ENCODE peak calls at places on chromosome 11, in six cellular contexts. O is bronchial epithelial cell; N is CD4-positive, alpha-beta memory T cell; P is CD8-positive, alpha-beta T cell; F is choroid plexus epithelial cell; U is PC-9. B is an unnamed sample.

GRCh38 chr11:123546515-123546914 is 107.9 kb downstream of the SCN3B start:
- DNase-seq in P (no peak), F (no peak), U (no peak), O (no peak), N (no peak), B (no peak)

GRCh38 chr11:78795862-78796261 is 221.2 kb upstream of the NARS2 start:
- DNase-seq in U (no peak), N (no peak), P (no peak), O (no peak), F (no peak), B (no peak)

GRCh38 chr11:14251754-14252153 is 107.2 kb downstream of the RRAS2 start:
- DNase-seq in O (no peak), F (no peak), P (no peak), U (no peak), N (no peak), B (no peak)

GRCh38 chr11:123169821-123170220 is 25.2 kb downstream of the CLMP start:
- DNase-seq in O (no peak), P (no peak), U (no peak), F (no peak), N (no peak), B (no peak)

GRCh38 chr11:102836290-102836875 is 7.0 kb downstream of the MMP3 start:
- DNase-seq in U (no peak), N (no peak), P (no peak), O (peak), F (peak), B (peak)

GRCh38 chr11:45905095-45905494 is 2.0 kb downstream of the FREY1 start:
- DNase-seq in N (no peak), O (no peak), U (no peak), P (no peak), F (no peak), B (no peak)

GRCh38 chr11:2105536-2105935 is 33.7 kb downstream of the IGF2 start:
- DNase-seq in P (no peak), U (no peak), O (no peak), N (no peak), F (no peak), B (no peak)

GRCh38 chr11:102184269-102184987 is 74.2 kb downstream of the YAP1 start:
- DNase-seq in N (no peak), U (no peak), O (no peak), F (no peak), P (no peak), B (no peak)

GRCh38 chr11:92759571-92760214 is 209.8 kb upstream of the MTNR1B start:
- DNase-seq in F (no peak), O (no peak), N (no peak), P (no peak), U (no peak), B (no peak)

GRCh38 chr11:130480721-130481140 is 32.3 kb downstream of the ADAMTS15 start:
- DNase-seq in F (no peak), P (no peak), N (no peak), U (no peak), O (peak), B (no peak)

GRCh38 chr11:64385953-64386704 is 27.2 kb downstream of the RPS6KA4 start:
- DNase-seq in N (peak), O (peak), F (peak), P (no peak), U (peak), B (no peak)

GRCh38 chr11:62669420-62670161 is 1.9 kb upstream of the UQCC3 start:
- DNase-seq in F (no peak), P (no peak), O (no peak), N (no peak), U (no peak), B (no peak)

GRCh38 chr11:6336293-6336692 is 16.0 kb upstream of the CAVIN3 start:
- DNase-seq in O (no peak), U (no peak), N (no peak), P (no peak), F (no peak), B (no peak)

GRCh38 chr11:57210731-57211335 is 26.2 kb downstream of the APLNR start:
- DNase-seq in U (no peak), O (no peak), N (no peak), P (no peak), F (no peak), B (no peak)

GRCh38 chr11:43790444-43790794 is 90.2 kb upstream of the ALKBH3 start:
- DNase-seq in O (peak), N (no peak), F (peak), U (peak), P (no peak), B (peak)

GRCh38 chr11:15629690-15630321 is 515.1 kb downstream of the INSC start:
- DNase-seq in F (peak), P (no peak), N (no peak), O (peak), U (no peak), B (no peak)

GRCh38 chr11:96055706-96056387 is 131.9 kb upstream of the MTMR2 start:
- DNase-seq in U (peak), P (peak), N (no peak), F (peak), O (peak), B (no peak)

GRCh38 chr11:45378516-45378915 is 92.4 kb upstream of the SYT13 start:
- DNase-seq in F (no peak), P (no peak), U (no peak), N (no peak), O (no peak), B (no peak)

GRCh38 chr11:61749607-61750217 is 2.7 kb upstream of the MYRF start:
- DNase-seq in U (no peak), P (no peak), F (peak), O (no peak), N (no peak), B (peak)

GRCh38 chr11:13955971-13956421 is 6.5 kb upstream of the SPON1 start:
- DNase-seq in F (peak), N (peak), U (peak), O (peak), P (peak), B (no peak)

GRCh38 chr11:116984589-116984988 is 113.6 kb downstream of the SIK3 start:
- DNase-seq in O (peak), N (no peak), U (no peak), F (peak), P (no peak), B (peak)
- H3K4me3 ChIP-seq in O (no peak), N (no peak), U (no peak), F (no peak), P (no peak), B (no peak)

DNA sequence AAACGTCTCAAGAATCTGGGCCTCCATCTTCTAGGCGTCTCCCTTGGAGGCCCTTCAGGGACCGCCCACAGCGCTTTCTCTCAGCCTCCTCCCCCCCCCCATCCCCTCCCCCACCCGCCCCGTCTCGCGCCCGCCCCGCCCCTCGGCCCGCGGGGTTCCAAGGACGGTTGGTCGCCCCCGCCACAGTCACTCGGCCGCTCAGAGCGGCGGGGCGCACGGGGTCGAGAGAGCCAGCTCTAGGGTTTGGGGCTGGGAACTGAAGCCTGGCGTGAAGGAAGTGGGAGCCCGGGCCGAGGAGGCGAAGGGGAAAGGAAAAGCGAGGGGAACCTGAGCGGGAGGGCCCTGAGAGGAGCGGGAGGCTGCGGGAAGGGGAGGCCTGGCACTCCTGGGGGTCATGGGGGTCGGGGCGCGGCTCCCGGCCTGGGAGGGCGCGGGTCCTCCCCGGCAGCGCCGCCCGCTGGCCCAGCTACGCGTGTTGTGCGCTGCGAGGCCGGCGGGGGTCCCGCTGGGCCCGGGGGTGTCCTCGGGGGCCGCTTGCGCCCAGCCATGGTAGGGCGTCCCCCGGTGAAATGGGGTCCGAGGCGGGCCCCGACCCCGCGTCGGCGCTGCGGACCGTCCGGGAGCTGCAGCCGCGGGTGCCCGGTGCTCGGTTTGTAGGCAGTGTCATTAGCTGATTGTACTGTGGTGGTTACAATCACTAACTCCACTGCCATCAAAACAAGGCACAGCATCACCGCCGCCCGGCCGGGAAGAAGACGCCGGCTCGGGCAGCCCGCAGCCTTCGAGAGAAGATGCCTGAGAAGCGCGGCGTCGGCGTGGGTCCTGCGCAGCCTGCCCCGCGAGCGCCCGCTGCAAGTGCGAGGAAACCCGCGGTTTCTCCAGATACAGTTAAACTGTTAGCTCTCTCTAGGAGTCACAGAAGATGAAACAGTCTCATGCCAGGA is at the start of gene BTG4:
- DNase-seq in O (no peak), N (no peak), U (no peak), F (no peak), P (peak), B (no peak)
- H3K4me3 ChIP-seq in O (peak), N (no peak), U (peak), F (peak), P (peak), B (peak)

GRCh38 chr11:132631956-132632355 is 900.3 kb downstream of the OPCML start:
- DNase-seq in U (no peak), N (no peak), P (no peak), F (peak), O (no peak), B (no peak)
- H3K4me3 ChIP-seq in U (no peak), N (no peak), P (no peak), F (no peak), O (no peak), B (no peak)

DNA sequence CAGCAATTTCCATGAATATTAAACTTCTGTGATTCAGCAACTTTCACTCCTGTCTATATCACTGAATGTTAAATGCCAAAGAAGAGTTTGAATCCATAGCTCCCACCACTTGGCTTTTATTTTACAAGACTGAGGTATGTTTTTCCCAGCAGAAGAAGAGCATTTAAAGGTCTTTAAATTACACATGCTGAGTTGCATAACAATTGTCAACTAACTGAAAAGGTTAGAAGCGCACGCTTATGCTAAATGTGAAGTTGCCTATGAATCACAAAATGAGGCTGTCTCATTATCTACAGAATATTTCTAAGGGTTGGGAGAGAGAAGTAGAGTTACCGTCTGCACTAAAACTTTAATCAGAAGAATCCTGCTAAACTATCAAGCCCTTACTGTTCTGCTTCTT is 1086.3 kb downstream of the FAM181B start:
- DNase-seq in U (no peak), O (no peak), P (no peak), F (peak), N (no peak), B (no peak)
- H3K4me3 ChIP-seq in U (no peak), O (no peak), P (no peak), F (no peak), N (no peak), B (no peak)

GRCh38 chr11:67415501-67416304 is at the start of gene CARNS1:
- DNase-seq in U (no peak), F (no peak), P (no peak), N (no peak), O (no peak), B (no peak)

GRCh38 chr11:67419330-67420049 is 4.0 kb downstream of the CARNS1 start:
- DNase-seq in P (no peak), O (no peak), F (no peak), N (no peak), U (no peak), B (no peak)

GRCh38 chr11:67417425-67417824 is 1.9 kb downstream of the CARNS1 start:
- DNase-seq in U (no peak), F (no peak), P (no peak), O (no peak), N (no peak), B (no peak)

GRCh38 chr11:67418476-67419281 is 3.2 kb downstream of the CARNS1 start:
- DNase-seq in U (peak), O (no peak), P (peak), N (no peak), F (no peak), B (no peak)

DNA sequence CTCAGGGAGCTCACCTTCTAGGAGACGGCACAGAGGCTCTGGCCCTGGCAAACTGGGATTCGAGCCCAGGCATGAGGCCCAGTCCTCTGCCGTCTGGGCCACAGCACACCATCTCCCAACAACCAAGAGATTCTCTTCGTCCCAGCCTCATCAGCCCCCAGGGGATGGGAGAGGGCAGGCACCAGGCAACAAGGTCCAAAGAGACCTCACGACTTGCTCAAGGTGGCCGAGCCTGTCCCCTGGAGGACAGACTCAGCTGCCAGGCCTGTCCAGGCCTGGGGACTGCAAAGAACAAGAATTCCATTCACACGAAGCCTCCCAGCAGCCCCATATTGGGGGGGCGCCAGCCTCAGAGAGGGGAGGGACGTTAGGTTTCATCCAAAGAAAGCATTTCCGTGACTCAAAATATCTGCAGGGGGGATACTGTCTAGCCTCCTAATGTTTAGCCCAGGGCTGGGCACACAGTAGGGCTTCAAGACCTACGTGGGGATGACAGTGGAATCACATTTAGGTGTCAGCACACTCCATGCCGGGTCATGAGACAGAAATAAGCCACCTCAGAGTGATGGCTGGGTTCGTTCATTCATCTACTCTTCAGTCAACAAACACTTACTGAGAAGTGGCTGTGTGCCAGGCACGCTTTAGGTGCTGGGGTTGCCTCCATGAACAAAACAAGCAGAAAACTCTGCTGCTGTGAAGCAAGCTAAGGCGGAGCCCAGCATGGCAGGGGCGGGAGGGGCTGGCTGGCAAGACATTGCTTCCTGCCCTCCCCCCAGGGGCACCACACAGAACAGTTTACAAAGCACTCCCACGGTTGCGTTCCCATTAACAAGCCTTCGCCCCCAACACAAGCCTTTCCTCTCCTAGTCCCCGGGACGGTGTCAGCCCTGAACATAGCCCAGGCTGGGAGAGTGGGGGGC is 1.2 kb downstream of the CARNS1 start:
- DNase-seq in N (peak), U (no peak), O (peak), F (peak), P (peak), B (no peak)
- H3K4me3 ChIP-seq in N (no peak), U (no peak), O (no peak), F (no peak), P (peak), B (no peak)

GRCh38 chr11:4607111-4607510 is 920 bp downstream of the TRIM68 start:
- DNase-seq in N (no peak), U (no peak), F (no peak), O (peak), P (no peak), B (no peak)
- H3K4me3 ChIP-seq in N (peak), U (peak), F (peak), O (peak), P (peak), B (peak)

DNA sequence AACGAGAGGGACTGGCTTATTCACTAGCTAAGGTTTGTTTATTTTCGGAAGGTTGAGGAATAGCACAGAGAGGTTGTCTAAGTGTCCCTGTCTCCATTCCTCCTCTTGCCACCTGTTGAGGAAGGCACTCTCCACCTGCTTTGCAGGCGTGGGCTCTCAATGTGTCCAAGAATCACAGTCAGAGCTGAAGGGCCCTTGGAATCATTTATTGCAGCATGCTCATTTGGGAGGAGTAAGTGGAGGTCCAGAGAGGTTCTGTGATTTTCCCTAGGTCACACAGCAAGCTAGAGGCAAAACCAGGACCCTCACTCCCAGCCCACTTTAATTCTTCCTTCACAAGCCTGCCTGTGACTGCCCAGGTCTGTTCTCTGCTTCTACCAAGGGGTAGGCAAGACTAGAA is 21.3 kb downstream of the ZBTB16 start:
- DNase-seq in F (no peak), O (no peak), P (no peak), N (no peak), U (no peak), B (no peak)
- H3K4me3 ChIP-seq in F (no peak), O (no peak), P (no peak), N (no peak), U (no peak), B (no peak)

GRCh38 chr11:83151274-83151977 is 5.5 kb upstream of the PCF11 start:
- DNase-seq in U (peak), N (no peak), O (peak), F (no peak), P (no peak), B (no peak)
- H3K4me3 ChIP-seq in U (no peak), N (no peak), O (no peak), F (no peak), P (no peak), B (no peak)